ENCODE peak calls at places on chromosomes 11 and 22, in six cellular contexts. L, J, B, O, F and V are unnamed samples. For H3K27me3 and H3K4me1, the result is how much of the 10 kb centered on the place peaks cover.

GRCh38 chr11:134380229-134380628 is 31.8 kb downstream of the B3GAT1 start:
- DNase-seq in L (no peak), J (no peak), B (no peak), O (no peak), F (no peak), V (no peak)

GRCh38 chr11:95282337-95282751 is 51.3 kb upstream of the SESN3 start:
- DNase-seq in L (no peak), J (no peak), B (no peak), O (no peak), F (no peak), V (no peak)

GRCh38 chr22:28143961-28144745 is 225.1 kb upstream of the PITPNB start:
- DNase-seq in L (no peak), J (no peak), B (no peak), O (no peak), F (no peak), V (no peak)

GRCh38 chr11:112871909-112872511 is 89.2 kb upstream of the NCAM1 start:
- DNase-seq in L (no peak), J (no peak), B (no peak), O (no peak), F (no peak), V (no peak)

GRCh38 chr22:47810505-47811500 is 1048.4 kb downstream of the TBC1D22A start:
- DNase-seq in L (no peak), J (no peak), B (no peak), O (no peak), F (no peak), V (no peak)

GRCh38 chr11:84249344-84250135 is 963.4 kb upstream of the CCDC90B start:
- DNase-seq in L (no peak), J (no peak), B (no peak), O (no peak), F (no peak), V (no peak)

GRCh38 chr11:69035150-69035958 is 13.4 kb upstream of the TPCN2 start:
- DNase-seq in L (no peak), J (peak), B (no peak), O (peak), F (no peak), V (no peak)

GRCh38 chr11:130220311-130221030 is 60.9 kb downstream of the ST14 start:
- DNase-seq in L (no peak), J (no peak), B (no peak), O (no peak), F (no peak), V (no peak)

GRCh38 chr11:72814831-72815618 is 814 bp downstream of the ATG16L2 start:
- DNase-seq in L (no peak), J (peak), B (peak), O (no peak), F (no peak), V (no peak)

GRCh38 chr11:64206457-64207246 is at the start of gene FERMT3:
- DNase-seq in L (no peak), J (no peak), B (peak), O (peak), F (no peak), V (peak)

GRCh38 chr11:22304337-22304961 is 33.7 kb upstream of the SLC17A6 start:
- DNase-seq in L (no peak), J (no peak), B (no peak), O (no peak), F (no peak), V (no peak)

GRCh38 chr11:42066113-42066512 is 606.7 kb upstream of the LRRC4C start:
- DNase-seq in L (no peak), J (no peak), B (no peak), O (no peak), F (no peak), V (no peak)

GRCh38 chr11:86180860-86181259 is 63.7 kb upstream of the EED start:
- DNase-seq in L (no peak), J (no peak), B (no peak), O (no peak), F (no peak), V (no peak)

GRCh38 chr11:78809931-78810481 is 235.3 kb upstream of the NARS2 start:
- DNase-seq in L (peak), J (peak), B (no peak), O (no peak), F (no peak), V (no peak)

GRCh38 chr22:17232406-17232805 is 13.2 kb upstream of the ADA2 start:
- DNase-seq in L (no peak), J (no peak), B (no peak), O (no peak), F (no peak), V (no peak)

GRCh38 chr11:66089067-66089466 is 19.0 kb downstream of the PACS1 start:
- DNase-seq in L (no peak), J (no peak), B (no peak), O (no peak), F (no peak), V (no peak)

GRCh38 chr11:83836883-83837654 is 550.9 kb upstream of the CCDC90B start:
- DNase-seq in L (peak), J (peak), B (peak), O (no peak), F (no peak), V (no peak)

GRCh38 chr22:32796865-32797573 is 4.5 kb upstream of the TIMP3 start:
- DNase-seq in L (peak), J (peak), B (peak), O (peak), F (peak), V (peak)

GRCh38 chr22:27603823-27604190 is 197.7 kb downstream of the MN1 start:
- DNase-seq in L (no peak), J (no peak), B (no peak), O (no peak), F (no peak), V (no peak)

GRCh38 chr11:85709983-85710382 is 24.0 kb upstream of the CCDC89 start:
- DNase-seq in L (no peak), J (no peak), B (no peak), O (no peak), F (no peak), V (no peak)

GRCh38 chr11:43579919-43580276 is 100.6 kb upstream of the HSD17B12 start:
- DNase-seq in L (no peak), J (no peak), B (no peak), O (no peak), F (no peak), V (no peak)

GRCh38 chr11:43576834-43577521 is 103.6 kb upstream of the HSD17B12 start:
- DNase-seq in L (no peak), J (peak), B (no peak), O (no peak), F (no peak), V (peak)

GRCh38 chr11:43579171-43579918 is 101.2 kb upstream of the HSD17B12 start:
- DNase-seq in L (no peak), J (no peak), B (no peak), O (no peak), F (no peak), V (no peak)

GRCh38 chr11:43577566-43578264 is 102.8 kb upstream of the HSD17B12 start:
- DNase-seq in L (no peak), J (no peak), B (no peak), O (no peak), F (no peak), V (no peak)

GRCh38 chr11:43578346-43579170 is 102.0 kb upstream of the HSD17B12 start:
- DNase-seq in L (no peak), J (no peak), B (no peak), O (no peak), F (no peak), V (no peak)
- H3K27me3 ChIP-seq in L (under half), J (under half), B (half or more), O (half or more), F (half or more), V (half or more)

GRCh38 chr22:46043816-46044717 is 67.1 kb upstream of the WNT7B start:
- DNase-seq in L (peak), J (peak), B (peak), O (peak), F (no peak), V (peak)
- TF ChIP-seq POLR2A in L (peak), J (no peak), B (peak), O (peak), F (no peak), V (no peak)

GRCh38 chr22:23388492-23389009 is 191.5 kb downstream of the IGLL1 start:
- DNase-seq in L (no peak), J (no peak), B (no peak), O (no peak), F (no peak), V (no peak)

GRCh38 chr22:23387827-23388491 is 192.1 kb downstream of the IGLL1 start:
- DNase-seq in L (no peak), J (no peak), B (no peak), O (no peak), F (no peak), V (no peak)

GRCh38 chr22:23391022-23391421 is 189.1 kb downstream of the IGLL1 start:
- DNase-seq in L (no peak), J (no peak), B (no peak), O (no peak), F (no peak), V (no peak)

GRCh38 chr22:23386822-23387580 is 193.1 kb downstream of the IGLL1 start:
- DNase-seq in L (no peak), J (no peak), B (no peak), O (no peak), F (no peak), V (no peak)

GRCh38 chr22:23389271-23390071 is 190.6 kb downstream of the IGLL1 start:
- DNase-seq in L (no peak), J (no peak), B (no peak), O (no peak), F (no peak), V (no peak)
- H3K4me1 ChIP-seq in L (under half), J (under half), B (under half), O (under half), F (under half), V (under half)

GRCh38 chr11:36475192-36475591 is 34.9 kb downstream of the TRAF6 start:
- DNase-seq in L (no peak), J (no peak), B (no peak), O (no peak), F (no peak), V (no peak)
- H3K27me3 ChIP-seq in L (under half), J (under half), B (under half), O (under half), F (under half), V (under half)

GRCh38 chr11:59550368-59550841 is 39.1 kb downstream of the OR4D9 start:
- DNase-seq in L (peak), J (peak), B (peak), O (peak), F (peak), V (peak)
- TF ChIP-seq POLR2A in L (no peak), J (no peak), B (no peak), O (no peak), F (no peak), V (no peak)

GRCh38 chr11:18390088-18390487 is 4.3 kb upstream of the LDHA start:
- DNase-seq in L (no peak), J (no peak), B (no peak), O (no peak), F (no peak), V (no peak)

GRCh38 chr11:18383388-18384156 is 10.8 kb upstream of the LDHA start:
- DNase-seq in L (peak), J (peak), B (peak), O (peak), F (peak), V (peak)

GRCh38 chr11:18379201-18379600 is 15.2 kb upstream of the LDHA start:
- DNase-seq in L (no peak), J (no peak), B (no peak), O (no peak), F (no peak), V (no peak)

GRCh38 chr11:18384157-18384641 is 10.2 kb upstream of the LDHA start:
- DNase-seq in L (peak), J (peak), B (peak), O (peak), F (peak), V (no peak)
- H3K4me1 ChIP-seq in L (under half), J (under half), B (under half), O (under half), F (under half), V (under half)

DNA sequence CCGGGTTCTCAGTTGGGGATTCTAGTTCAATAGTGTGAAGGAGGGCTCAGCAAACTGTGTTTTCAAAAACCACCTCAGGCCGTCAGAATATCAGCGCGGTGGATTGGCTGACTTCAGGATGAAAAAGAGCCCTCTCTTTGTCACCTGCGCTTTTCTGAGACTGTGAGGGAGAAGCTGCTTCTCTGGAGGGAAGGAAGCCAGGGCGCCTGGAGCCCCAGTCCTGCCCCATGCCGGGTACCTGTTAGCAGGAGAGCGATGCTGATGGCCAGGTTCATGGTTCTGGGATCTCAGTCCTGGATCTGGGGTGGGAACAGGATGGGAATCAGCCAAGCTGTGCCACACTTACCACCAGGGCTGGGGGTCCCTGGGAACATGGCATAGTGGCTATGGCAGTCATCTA is 2.3 kb downstream of the THY1 start:
- DNase-seq in L (no peak), J (no peak), B (no peak), O (no peak), F (no peak), V (no peak)
- H3K27me3 ChIP-seq in L (under half), J (under half), B (under half), O (under half), F (under half), V (half or more)

DNA sequence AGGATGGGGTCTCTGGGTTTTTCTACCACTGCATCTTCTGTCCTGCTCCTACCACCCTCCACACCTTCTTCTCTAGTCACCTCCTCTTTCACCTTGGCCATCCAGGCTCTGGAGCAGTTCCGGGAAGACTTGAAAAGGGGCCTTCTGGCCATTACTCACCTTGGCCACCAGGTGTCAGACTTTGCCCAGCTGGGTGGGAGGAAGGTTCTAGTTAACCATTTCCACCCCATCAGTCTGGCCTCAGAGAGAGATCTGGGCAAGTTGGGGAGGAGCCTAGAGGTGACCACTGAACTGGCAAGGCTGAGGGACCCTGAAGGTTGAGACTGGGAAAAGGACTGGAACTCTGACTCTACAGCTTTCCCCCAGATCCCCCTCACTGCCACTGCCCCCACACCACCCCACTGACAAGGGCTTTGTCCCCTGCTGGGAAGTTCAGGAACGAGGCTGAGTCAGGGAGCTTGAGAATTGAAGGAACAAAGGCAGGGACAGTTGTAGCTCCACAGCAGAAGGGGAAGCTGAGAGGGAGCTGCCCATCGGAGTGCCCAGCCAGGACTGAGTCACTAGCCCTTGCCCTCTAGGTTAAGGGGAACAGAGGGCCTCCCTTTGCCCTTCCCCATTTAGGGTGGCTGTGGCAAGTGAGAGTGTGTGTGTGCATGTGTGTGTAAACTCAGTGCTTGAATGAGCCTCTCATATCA is 3.7 kb upstream of the POLD4 start:
- DNase-seq in L (peak), J (peak), B (peak), O (peak), F (no peak), V (peak)
- TF ChIP-seq POLR2A in L (no peak), J (no peak), B (peak), O (no peak), F (no peak), V (no peak)

GRCh38 chr22:37627091-37627490 is 12.4 kb upstream of the SH3BP1 start:
- DNase-seq in L (no peak), J (no peak), B (no peak), O (no peak), F (no peak), V (no peak)
- H3K4me1 ChIP-seq in L (under half), J (under half), B (under half), O (under half), F (under half), V (under half)

DNA sequence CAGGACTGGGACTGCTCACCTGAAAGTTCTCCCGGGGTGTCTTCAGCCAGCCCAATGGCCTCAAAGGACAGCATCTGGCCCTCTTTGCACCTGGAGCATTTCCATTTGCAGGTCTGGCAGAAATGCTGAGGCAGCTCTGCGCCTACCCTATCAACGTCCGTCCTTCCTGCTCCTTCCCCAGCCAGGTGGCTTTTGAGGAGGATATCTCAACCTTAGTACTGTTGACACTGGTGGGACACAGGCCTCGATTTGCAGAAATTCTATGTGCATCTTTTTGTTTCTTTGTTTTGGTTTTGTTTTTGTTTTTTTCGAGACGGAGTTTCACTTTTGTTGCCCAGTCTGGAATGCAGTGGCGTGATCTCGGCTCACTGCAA is 5.0 kb downstream of the MOGAT2 start:
- DNase-seq in L (no peak), J (no peak), B (no peak), O (no peak), F (no peak), V (no peak)
- H3K27me3 ChIP-seq in L (under half), J (under half), B (under half), O (under half), F (under half), V (under half)